ENCODE peak calls at places on chromosomes 13 and 19, in nine cellular contexts. P, Z, H, X, Y, K, L, B and Q are unnamed samples.
A peak's percentile ranks its signal among the peaks of the same experiment; 100 is the strongest.

GRCh38 chr19:40229484-40229883 is 3.0 kb upstream of the CCNP start:
- DNase-seq in B (no peak), Z (no peak), L (no peak), X (no peak), H (no peak), Y (no peak), P (no peak), K (peak; percentile 14), Q (no peak)

GRCh38 chr19:1275976-1276619 is 768 bp downstream of the FAM174C start:
- DNase-seq in L (no peak), Y (no peak), X (no peak), K (no peak), Z (no peak), H (no peak), P (no peak), B (no peak), Q (no peak)

GRCh38 chr19:3054972-3055740 is 7.1 kb downstream of the TLE5 start:
- DNase-seq in P (no peak), L (no peak), Y (no peak), Z (no peak), X (no peak), B (no peak), H (no peak), K (no peak), Q (no peak)

GRCh38 chr19:947707-948533 is 22.1 kb downstream of the ARID3A start:
- DNase-seq in K (no peak), B (peak; percentile 66), Y (no peak), Z (no peak), P (no peak), X (no peak), H (no peak), L (no peak), Q (no peak)

GRCh38 chr13:42580644-42581043 is 6.7 kb downstream of the TNFSF11 start:
- DNase-seq in P (no peak), X (no peak), H (no peak), K (no peak), L (no peak), B (no peak), Y (no peak), Z (no peak), Q (no peak)

GRCh38 chr19:42290523-42291436 is 11.2 kb upstream of the PRR19 start:
- DNase-seq in K (no peak), P (peak; percentile 68), Z (no peak), H (no peak), B (peak; percentile 27), Y (no peak), L (peak; percentile 52), X (no peak), Q (no peak)

GRCh38 chr19:35710784-35711723 is 6.7 kb downstream of the ZBTB32 start:
- DNase-seq in X (no peak), Z (no peak), B (no peak), L (peak; percentile 64), K (no peak), H (no peak), Y (no peak), P (no peak), Q (no peak)

GRCh38 chr19:1379126-1379905 is 4.4 kb upstream of the NDUFS7 start:
- DNase-seq in H (no peak), L (no peak), Y (no peak), P (no peak), K (no peak), Z (no peak), B (no peak), X (no peak), Q (no peak)

GRCh38 chr19:5484398-5485285 is 29.4 kb downstream of the ZNRF4 start:
- DNase-seq in B (no peak), X (no peak), L (no peak), Y (no peak), K (no peak), H (no peak), P (no peak), Z (no peak), Q (no peak)

GRCh38 chr19:4088975-4089374 is 22.3 kb upstream of the ZBTB7A start:
- DNase-seq in L (peak; percentile 85), Y (no peak), B (no peak), X (no peak), P (no peak), Z (no peak), H (no peak), K (no peak), Q (peak; percentile 73)

GRCh38 chr13:29507356-29507755 is 88.1 kb downstream of the SLC7A1 start:
- DNase-seq in H (peak; percentile 40), Y (no peak), B (no peak), K (peak; percentile 28), P (no peak), Z (no peak), L (no peak), X (no peak), Q (no peak)

GRCh38 chr19:49791776-49792445 is 21.2 kb downstream of the FUZ start:
- DNase-seq in H (no peak), P (no peak), X (no peak), Z (no peak), K (no peak), L (no peak), B (no peak), Y (no peak), Q (no peak)

GRCh38 chr13:61734683-61735082 is 319.0 kb upstream of the PCDH20 start:
- DNase-seq in K (no peak), X (no peak), Z (no peak), Y (no peak), L (no peak), P (no peak), B (no peak), H (no peak), Q (no peak)

GRCh38 chr13:49859568-49859967 is 67.1 kb upstream of the KPNA3 start:
- DNase-seq in Z (peak; percentile 87), X (peak; percentile 87), B (peak; percentile 56), L (no peak), K (peak; percentile 62), H (no peak), Y (no peak), P (no peak), Q (no peak)

GRCh38 chr13:50843256-50844043 is at the start of gene DLEU7:
- DNase-seq in B (no peak), Z (no peak), X (no peak), K (no peak), L (no peak), Y (no peak), H (no peak), P (peak; percentile 17), Q (no peak)

GRCh38 chr19:7617172-7617571 is 12.2 kb downstream of the XAB2 start:
- DNase-seq in H (no peak), Z (no peak), Y (no peak), L (no peak), X (no peak), P (no peak), K (no peak), B (no peak), Q (no peak)

GRCh38 chr13:44575035-44575434 is 1.1 kb downstream of the TSC22D1 start:
- DNase-seq in L (no peak), H (no peak), Y (no peak), P (no peak), X (no peak), K (no peak), Z (no peak), B (no peak), Q (no peak)

GRCh38 chr19:55069137-55069858 is 6.3 kb upstream of the RDH13 start:
- DNase-seq in Y (no peak), B (no peak), P (no peak), Z (no peak), K (no peak), L (no peak), X (peak; percentile 26), H (peak; percentile 30), Q (peak; percentile 84)

GRCh38 chr19:3146677-3147100 is 10.9 kb downstream of the GNA15 start:
- DNase-seq in L (peak; percentile 64), X (no peak), K (no peak), B (no peak), P (peak; percentile 61), Z (no peak), Y (no peak), H (no peak), Q (no peak)